ENCODE peak calls at places on chromosomes 13 and 19, in nine cellular contexts. N, E, U, L, T, S, M, F and Q are unnamed samples.
A peak's percentile ranks its signal among the peaks of the same experiment; 100 is the strongest.

GRCh38 chr13:90717451-90717936 is 630.0 kb upstream of the MIR17HG start:
- DNase-seq in N (no peak), E (no peak), U (no peak), L (no peak), T (no peak), S (no peak), M (peak; percentile 85), F (no peak), Q (no peak)

GRCh38 chr13:111622051-111622531 is 301.6 kb downstream of the TEX29 start:
- DNase-seq in N (no peak), E (no peak), U (no peak), L (no peak), T (no peak), S (no peak), M (no peak), F (no peak), Q (no peak)

GRCh38 chr19:2251577-2252480 is 2.7 kb downstream of the AMH start:
- DNase-seq in N (no peak), E (no peak), U (no peak), L (no peak), T (no peak), S (no peak), M (no peak), F (no peak), Q (no peak)

GRCh38 chr19:22619932-22620331 is 14.2 kb upstream of the ZNF492 start:
- DNase-seq in N (no peak), E (no peak), U (no peak), L (no peak), T (no peak), S (no peak), M (no peak), F (no peak), Q (no peak)

GRCh38 chr19:40612831-40613668 is 11.9 kb downstream of the LTBP4 start:
- DNase-seq in N (no peak), E (no peak), U (no peak), L (peak; percentile 25), T (no peak), S (peak; percentile 20), M (peak; percentile 63), F (no peak), Q (no peak)

GRCh38 chr13:95497307-95497943 is 55.1 kb upstream of the CLDN10 start:
- DNase-seq in N (peak; percentile 45), E (no peak), U (no peak), L (no peak), T (no peak), S (peak; percentile 22), M (no peak), F (peak; percentile 68), Q (no peak)

GRCh38 chr13:28488376-28489005 is 6.4 kb downstream of the FLT1 start:
- DNase-seq in N (no peak), E (no peak), U (no peak), L (no peak), T (no peak), S (no peak), M (no peak), F (no peak), Q (no peak)

GRCh38 chr19:11832253-11832912 is 16.1 kb upstream of the ZNF439 start:
- DNase-seq in N (no peak), E (no peak), U (no peak), L (no peak), T (no peak), S (no peak), M (no peak), F (no peak), Q (no peak)

GRCh38 chr19:27718262-27718661 is 1494.7 kb downstream of the UQCRFS1 start:
- DNase-seq in N (no peak), E (no peak), U (no peak), L (no peak), T (no peak), S (no peak), M (peak; percentile 43), F (no peak), Q (no peak)

GRCh38 chr13:97574926-97575325 is 141.0 kb downstream of the RAP2A start:
- DNase-seq in N (no peak), E (no peak), U (no peak), L (no peak), T (no peak), S (no peak), M (no peak), F (peak; percentile 21), Q (no peak)

GRCh38 chr19:42816901-42817300 is 51.4 kb upstream of the PSG8 start:
- DNase-seq in N (no peak), E (no peak), U (no peak), L (no peak), T (no peak), S (no peak), M (no peak), F (no peak), Q (no peak)

GRCh38 chr19:31372245-31372781 is 23.1 kb upstream of the TSHZ3 start:
- DNase-seq in N (no peak), E (no peak), U (no peak), L (no peak), T (no peak), S (no peak), M (no peak), F (no peak), Q (no peak)

GRCh38 chr19:48588670-48589399 is 17.7 kb upstream of the SPACA4 start:
- DNase-seq in N (peak; percentile 92), E (peak; percentile 51), U (peak; percentile 88), L (no peak), T (peak; percentile 64), S (peak; percentile 77), M (peak; percentile 96), F (peak; percentile 92), Q (peak; percentile 83)

GRCh38 chr19:14361824-14362223 is 19.4 kb upstream of the ADGRE5 start:
- DNase-seq in N (no peak), E (no peak), U (no peak), L (no peak), T (no peak), S (no peak), M (no peak), F (no peak), Q (no peak)

GRCh38 chr13:106133025-106133424 is 402.4 kb downstream of the EFNB2 start:
- DNase-seq in N (no peak), E (no peak), U (no peak), L (no peak), T (no peak), S (no peak), M (peak; percentile 65), F (no peak), Q (no peak)

GRCh38 chr19:48627865-48628314 is 8.6 kb downstream of the SPHK2 start:
- DNase-seq in N (no peak), E (no peak), U (no peak), L (no peak), T (no peak), S (no peak), M (no peak), F (no peak), Q (no peak)

GRCh38 chr19:32219392-32219791 is 126.0 kb upstream of the ZNF507 start:
- DNase-seq in N (no peak), E (no peak), U (no peak), L (no peak), T (no peak), S (no peak), M (no peak), F (no peak), Q (no peak)

GRCh38 chr13:59679239-59679638 is 484.5 kb downstream of the DIAPH3 start:
- DNase-seq in N (no peak), E (no peak), U (no peak), L (no peak), T (no peak), S (no peak), M (no peak), F (no peak), Q (no peak)

GRCh38 chr19:15539638-15540037 is 31.3 kb downstream of the CYP4F22 start:
- DNase-seq in N (no peak), E (no peak), U (no peak), L (no peak), T (no peak), S (no peak), M (no peak), F (no peak), Q (no peak)

GRCh38 chr19:15536350-15536749 is 28.0 kb downstream of the CYP4F22 start:
- DNase-seq in N (no peak), E (no peak), U (no peak), L (no peak), T (no peak), S (no peak), M (peak; percentile 3), F (no peak), Q (no peak)

GRCh38 chr19:15532779-15533521 is 24.6 kb downstream of the CYP4F22 start:
- DNase-seq in N (no peak), E (no peak), U (no peak), L (no peak), T (no peak), S (no peak), M (no peak), F (no peak), Q (no peak)

GRCh38 chr19:15538774-15539173 is 30.4 kb downstream of the CYP4F22 start:
- DNase-seq in N (no peak), E (no peak), U (no peak), L (no peak), T (no peak), S (no peak), M (no peak), F (no peak), Q (no peak)

GRCh38 chr19:15534957-15535864 is 26.9 kb downstream of the CYP4F22 start:
- DNase-seq in N (no peak), E (no peak), U (no peak), L (no peak), T (no peak), S (no peak), M (no peak), F (no peak), Q (no peak)
- H3K27ac ChIP-seq in N (no peak overlapping the region), E (no peak overlapping the region), U (no peak overlapping the region), L (no peak overlapping the region), T (no peak overlapping the region), S (no peak overlapping the region), M (no peak overlapping the region), F (no peak overlapping the region), Q (no peak overlapping the region)

DNA sequence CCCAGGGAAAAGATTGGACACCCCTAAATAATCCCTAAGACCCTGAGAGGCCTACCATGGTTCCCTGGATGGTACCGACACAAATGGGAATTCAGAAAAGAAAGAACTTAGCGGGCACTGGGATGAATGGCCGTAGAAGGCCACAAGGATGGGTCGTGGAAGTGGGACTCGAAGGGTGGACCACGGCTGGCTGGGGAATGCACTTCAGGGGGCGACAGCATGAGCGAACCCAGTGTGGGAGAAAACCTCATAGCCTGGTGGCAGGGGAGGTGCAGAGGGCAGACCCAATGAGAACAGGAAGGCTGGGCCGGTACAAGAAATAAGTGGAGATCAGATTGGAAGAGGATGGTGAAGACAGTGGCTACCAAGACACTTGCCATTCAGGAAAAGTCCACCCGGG is 28.7 kb downstream of the LATS2 start:
- DNase-seq in N (no peak), E (no peak), U (peak; percentile 34), L (no peak), T (no peak), S (no peak), M (no peak), F (no peak), Q (no peak)
- H3K27ac ChIP-seq in N (peak overlapping the region; percentile 86), E (peak overlapping the region; percentile 80), U (peak overlapping the region; percentile 78), L (peak overlapping the region; percentile 85), T (no peak overlapping the region), S (peak overlapping the region; percentile 4), M (no peak overlapping the region), F (peak overlapping the region; percentile 89), Q (peak overlapping the region; percentile 85)

GRCh38 chr19:35487821-35488220 is 2.4 kb downstream of the KRTDAP start:
- DNase-seq in N (no peak), E (no peak), U (no peak), L (no peak), T (no peak), S (no peak), M (no peak), F (no peak), Q (no peak)
- H3K27ac ChIP-seq in N (no peak overlapping the region), E (no peak overlapping the region), U (no peak overlapping the region), L (no peak overlapping the region), T (no peak overlapping the region), S (no peak overlapping the region), M (no peak overlapping the region), F (no peak overlapping the region), Q (no peak overlapping the region)

GRCh38 chr13:48873081-48873480 is 102.6 kb upstream of the FNDC3A start:
- DNase-seq in N (no peak), E (no peak), U (no peak), L (no peak), T (no peak), S (no peak), M (no peak), F (no peak), Q (no peak)
- H3K27ac ChIP-seq in N (no peak overlapping the region), E (no peak overlapping the region), U (no peak overlapping the region), L (no peak overlapping the region), T (no peak overlapping the region), S (no peak overlapping the region), M (no peak overlapping the region), F (no peak overlapping the region), Q (no peak overlapping the region)